ENCODE peak calls at places on chromosomes 16 and 17, in nine cellular contexts. M is left colon; I is lower leg skin; K is kidney epithelial cell; Q is T-helper 2 cell; D is activated CD4-positive, CD25-positive, alpha-beta regulatory T cell; S is H54; T is GM10248; J is cardiac muscle cell. R is an unnamed sample.

GRCh38 chr16:30621765-30622164 is 11.6 kb upstream of the ZNF689 start:
- DNase-seq in M (no peak), I (no peak), K (no peak), J (no peak), D (no peak), T (no peak), Q (no peak), S (no peak), R (no peak)

GRCh38 chr17:66775262-66775661 is 59.7 kb upstream of the CACNG5 start:
- DNase-seq in Q (no peak), J (no peak), I (no peak), S (no peak), K (no peak), T (no peak), M (no peak), D (no peak), R (no peak)

GRCh38 chr17:8041249-8041928 is 2.5 kb downstream of the ALOX15B start:
- DNase-seq in D (no peak), I (peak), T (peak), J (peak), Q (no peak), M (no peak), K (no peak), S (peak), R (peak)

GRCh38 chr17:57874434-57875108 is 24.7 kb upstream of the MRPS23 start:
- DNase-seq in Q (no peak), I (peak), K (no peak), D (no peak), T (peak), M (peak), J (peak), S (peak), R (no peak)

GRCh38 chr17:78839762-78840529 is 668 bp downstream of the USP36 start:
- DNase-seq in T (peak), Q (peak), K (no peak), M (peak), I (peak), J (peak), S (peak), D (peak), R (no peak)

GRCh38 chr16:11639925-11640899 is 28.0 kb upstream of the SNN start:
- DNase-seq in Q (no peak), D (no peak), J (peak), I (peak), M (peak), T (no peak), K (peak), S (peak), R (no peak)

GRCh38 chr17:31431098-31431794 is 39.8 kb downstream of the RAB11FIP4 start:
- DNase-seq in S (no peak), T (no peak), K (no peak), Q (no peak), M (no peak), I (no peak), D (no peak), J (no peak), R (no peak)

GRCh38 chr17:29292071-29292991 is 1.6 kb downstream of the NUFIP2 start:
- DNase-seq in Q (peak), M (peak), I (peak), K (no peak), S (peak), J (peak), T (peak), D (peak), R (peak)

GRCh38 chr17:57869599-57870282 is 19.9 kb upstream of the MRPS23 start:
- DNase-seq in I (no peak), K (no peak), T (no peak), D (no peak), S (peak), M (no peak), J (peak), Q (no peak), R (no peak)

GRCh38 chr17:74888440-74888839 is 5.0 kb downstream of the FADS6 start:
- DNase-seq in S (no peak), K (no peak), Q (no peak), J (no peak), M (no peak), D (no peak), T (no peak), I (no peak), R (no peak)

GRCh38 chr17:40922239-40922638 is 15.2 kb downstream of the KRT23 start:
- DNase-seq in T (no peak), M (no peak), I (peak), S (peak), K (peak), J (peak), D (no peak), Q (no peak), R (no peak)

GRCh38 chr16:17304814-17305169 is 166.0 kb downstream of the XYLT1 start:
- DNase-seq in J (no peak), M (peak), T (no peak), K (no peak), S (no peak), Q (no peak), D (no peak), I (no peak), R (no peak)

GRCh38 chr17:39761861-39762496 is 24.2 kb downstream of the GRB7 start:
- DNase-seq in Q (no peak), T (no peak), I (peak), S (no peak), J (no peak), K (no peak), M (no peak), D (no peak), R (no peak)

GRCh38 chr17:39001703-39002637 is 34.8 kb upstream of the FBXO47 start:
- DNase-seq in K (peak), M (peak), T (no peak), S (peak), J (peak), Q (no peak), I (peak), D (no peak), R (no peak)

GRCh38 chr17:11298401-11298800 is 57.4 kb downstream of the SHISA6 start:
- DNase-seq in M (no peak), I (peak), T (no peak), S (no peak), D (no peak), Q (no peak), K (no peak), J (no peak), R (no peak)

GRCh38 chr16:47928008-47928407 is 227.8 kb downstream of the ABCC12 start:
- DNase-seq in J (no peak), I (no peak), K (no peak), T (no peak), D (no peak), M (no peak), Q (no peak), S (no peak), R (no peak)

GRCh38 chr16:87836844-87837581 is 32.3 kb downstream of the SLC7A5 start:
- DNase-seq in D (no peak), I (no peak), Q (no peak), J (peak), K (no peak), T (no peak), S (no peak), M (no peak), R (no peak)

GRCh38 chr17:28701987-28702751 is 9.5 kb downstream of the PROCA1 start:
- DNase-seq in D (no peak), I (no peak), T (no peak), Q (no peak), M (no peak), S (no peak), K (no peak), J (no peak), R (no peak)

GRCh38 chr17:4364622-4365041 is 1.8 kb downstream of the UBE2G1 start:
- DNase-seq in M (no peak), J (no peak), K (no peak), I (peak), S (no peak), T (no peak), Q (no peak), D (no peak), R (no peak)

GRCh38 chr16:83200005-83200779 is 573.4 kb downstream of the CDH13 start:
- DNase-seq in D (no peak), S (no peak), I (no peak), T (no peak), M (no peak), J (peak), Q (no peak), K (no peak), R (no peak)

GRCh38 chr17:52744179-52744578 is 585.7 kb upstream of the CA10 start:
- DNase-seq in T (no peak), M (no peak), S (no peak), J (no peak), I (no peak), K (no peak), D (no peak), Q (no peak), R (no peak)

GRCh38 chr17:66227212-66228045 is 1.8 kb downstream of the APOH start:
- DNase-seq in Q (no peak), I (no peak), D (no peak), M (no peak), T (no peak), K (no peak), S (no peak), J (no peak), R (no peak)

GRCh38 chr16:1828645-1829410 is 1.8 kb downstream of the FAHD1 start:
- DNase-seq in J (no peak), S (no peak), T (no peak), K (no peak), I (no peak), M (no peak), Q (no peak), D (no peak), R (no peak)

GRCh38 chr17:40355804-40356758 is 8.5 kb downstream of the GJD3 start:
- DNase-seq in T (no peak), K (no peak), J (no peak), I (no peak), D (no peak), M (peak), S (no peak), Q (no peak), R (no peak)

GRCh38 chr17:70320642-70321345 is 151.5 kb downstream of the KCNJ2 start:
- DNase-seq in D (no peak), Q (no peak), J (peak), T (no peak), I (no peak), K (no peak), S (no peak), M (no peak), R (no peak)

GRCh38 chr17:42653179-42654124 is 5.6 kb upstream of the TUBG2 start:
- DNase-seq in K (no peak), M (no peak), T (peak), J (peak), I (peak), D (no peak), S (no peak), Q (no peak), R (no peak)

GRCh38 chr17:58643147-58643546 is 48.7 kb downstream of the TEX14 start:
- DNase-seq in Q (no peak), I (no peak), M (no peak), S (peak), T (no peak), D (no peak), J (peak), K (peak), R (no peak)

GRCh38 chr16:73572135-73572534 is 524.2 kb upstream of the ZFHX3 start:
- DNase-seq in D (no peak), I (no peak), J (no peak), T (no peak), M (peak), S (no peak), K (no peak), Q (no peak), R (no peak)

GRCh38 chr17:46851029-46851741 is at the start of gene WNT9B:
- DNase-seq in S (no peak), T (no peak), K (no peak), M (peak), D (no peak), I (no peak), Q (no peak), J (no peak), R (no peak)

GRCh38 chr16:28218109-28218508 is 6.3 kb upstream of the XPO6 start:
- DNase-seq in T (peak), Q (peak), J (peak), M (peak), I (no peak), S (peak), D (no peak), K (no peak), R (peak)

R was measured in T follicular helper cell.